ENCODE peak calls at places on chromosomes 11 and 22, in nine cellular contexts. V is GM23338, X is sigmoid colon, B is Panc1, D is K562, R is transverse colon, Z is stomach, M is suprapubic skin, H is prostate gland. K is an unnamed sample.

GRCh38 chr11:36362902-36363301 is 66.8 kb downstream of the PRR5L start:
- DNase-seq in B (no peak), M (no peak), Z (no peak), X (no peak), D (no peak), V (no peak), R (no peak), H (no peak), K (no peak)

GRCh38 chr11:43694477-43694876 is 13.9 kb downstream of the HSD17B12 start:
- DNase-seq in X (no peak), M (no peak), R (no peak), H (no peak), B (no peak), D (no peak), Z (no peak), V (no peak), K (no peak)

GRCh38 chr11:128937480-128937879 is 5.2 kb downstream of the TP53AIP1 start:
- DNase-seq in Z (no peak), R (no peak), B (no peak), M (no peak), H (no peak), V (no peak), X (no peak), D (no peak), K (no peak)

GRCh38 chr11:71433648-71434450 is 14.3 kb downstream of the DHCR7 start:
- DNase-seq in Z (peak; percentile 84), R (peak; percentile 72), X (no peak), D (no peak), M (peak; percentile 82), B (no peak), V (no peak), H (peak; percentile 81), K (no peak)

GRCh38 chr22:48973694-48974041 is 854.0 kb downstream of the BRD1 start:
- DNase-seq in B (no peak), H (no peak), M (no peak), X (no peak), Z (no peak), V (no peak), R (no peak), D (no peak), K (peak; percentile 79)

GRCh38 chr11:68682531-68682931 is 1.8 kb upstream of the GAL start:
- DNase-seq in M (no peak), R (no peak), V (no peak), X (peak; percentile 52), B (no peak), D (no peak), H (no peak), Z (no peak), K (no peak)

GRCh38 chr11:126518996-126519351 is 163.5 kb downstream of the ST3GAL4 start:
- DNase-seq in B (no peak), R (no peak), H (no peak), V (no peak), M (no peak), X (peak; percentile 22), Z (no peak), D (no peak), K (no peak)

GRCh38 chr22:21966643-21967516 is 14.2 kb upstream of the PPM1F start:
- DNase-seq in Z (no peak), M (no peak), V (no peak), H (no peak), R (no peak), B (no peak), D (no peak), X (no peak), K (no peak)

GRCh38 chr11:31958086-31958735 is 132.7 kb upstream of the RCN1 start:
- DNase-seq in X (no peak), Z (peak; percentile 60), V (peak; percentile 93), R (peak; percentile 45), M (no peak), H (no peak), B (peak; percentile 27), D (peak; percentile 73), K (peak; percentile 69)

GRCh38 chr11:65526744-65527143 is 1.9 kb downstream of the SCYL1 start:
- DNase-seq in V (no peak), B (no peak), H (no peak), Z (no peak), D (no peak), X (no peak), R (no peak), M (no peak), K (no peak)

GRCh38 chr11:65530157-65530496 is 5.2 kb downstream of the SCYL1 start:
- DNase-seq in R (no peak), B (no peak), H (no peak), D (peak; percentile 10), Z (no peak), M (no peak), X (no peak), V (peak; percentile 57), K (no peak)

GRCh38 chr11:65528819-65529350 is 4.0 kb downstream of the SCYL1 start:
- DNase-seq in X (no peak), B (no peak), D (no peak), H (no peak), R (no peak), M (no peak), V (no peak), Z (no peak), K (no peak)

GRCh38 chr11:65532388-65533064 is 7.6 kb downstream of the SCYL1 start:
- DNase-seq in R (no peak), M (no peak), X (peak; percentile 69), H (no peak), D (peak; percentile 8), V (no peak), B (no peak), Z (no peak), K (no peak)

GRCh38 chr11:65529475-65530156 is 4.7 kb downstream of the SCYL1 start:
- DNase-seq in M (no peak), V (no peak), X (no peak), D (peak; percentile 18), H (no peak), Z (no peak), R (no peak), B (no peak), K (no peak)
- TF ChIP-seq POLR2AphosphoS5 in M (no peak), V (no peak), X (no peak), D (no peak), H (no peak), Z (no peak), R (no peak), B (no peak), K (no peak)

DNA sequence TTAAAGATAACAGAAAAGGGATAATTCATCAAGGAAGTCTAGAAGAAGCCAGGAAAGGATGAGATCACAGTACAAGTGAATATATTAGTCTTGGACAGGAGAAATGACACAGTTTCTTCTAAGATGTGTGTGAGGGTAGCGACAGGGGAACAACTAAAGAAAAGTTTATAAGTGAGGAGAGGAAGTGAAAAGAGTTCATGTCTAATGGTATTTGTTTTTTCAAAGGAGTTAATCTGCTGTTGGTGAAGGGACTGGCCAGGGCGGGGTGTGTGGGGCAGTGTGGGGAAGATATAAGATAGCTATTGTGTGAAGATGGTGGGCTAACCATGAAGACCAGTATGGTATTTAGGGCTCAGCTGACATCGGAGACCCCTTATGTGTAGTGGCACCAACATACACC is 7.6 kb upstream of the PPFIBP2 start:
- DNase-seq in X (no peak), M (no peak), H (no peak), D (no peak), V (no peak), Z (no peak), R (no peak), B (no peak), K (no peak)
- H3K4me3 ChIP-seq in X (no peak overlapping the region), M (no peak overlapping the region), H (no peak overlapping the region), D (no peak overlapping the region), V (no peak overlapping the region), Z (no peak overlapping the region), R (no peak overlapping the region), B (no peak overlapping the region), K (no peak overlapping the region)

GRCh38 chr22:46027219-46028068 is 50.5 kb upstream of the WNT7B start:
- DNase-seq in D (peak; percentile 64), V (peak; percentile 59), B (no peak), Z (peak; percentile 76), H (no peak), R (peak; percentile 85), X (peak; percentile 80), M (peak; percentile 82), K (no peak)
- TF ChIP-seq POLR2AphosphoS5 in D (no peak), V (no peak), B (no peak), Z (peak; percentile 22), H (no peak), R (peak; percentile 44), X (peak; percentile 50), M (peak; percentile 54), K (no peak)

GRCh38 chr22:30695351-30695762 is 683 bp downstream of the OSBP2 start:
- DNase-seq in B (no peak), V (no peak), X (no peak), Z (no peak), H (no peak), M (no peak), D (no peak), R (no peak), K (no peak)

GRCh38 chr22:30695871-30696655 is 1.4 kb downstream of the OSBP2 start:
- DNase-seq in Z (no peak), R (no peak), D (no peak), B (no peak), V (no peak), H (no peak), X (no peak), M (no peak), K (no peak)

GRCh38 chr22:30694171-30694637 is 470 bp upstream of the OSBP2 start:
- DNase-seq in B (no peak), Z (peak; percentile 76), X (peak; percentile 74), H (peak; percentile 66), M (no peak), R (peak; percentile 75), D (no peak), V (peak; percentile 82), K (no peak)

GRCh38 chr22:30697975-30698374 is 3.3 kb downstream of the OSBP2 start:
- DNase-seq in V (no peak), R (no peak), B (no peak), M (no peak), D (peak; percentile 52), Z (no peak), H (no peak), X (peak; percentile 17), K (no peak)

DNA sequence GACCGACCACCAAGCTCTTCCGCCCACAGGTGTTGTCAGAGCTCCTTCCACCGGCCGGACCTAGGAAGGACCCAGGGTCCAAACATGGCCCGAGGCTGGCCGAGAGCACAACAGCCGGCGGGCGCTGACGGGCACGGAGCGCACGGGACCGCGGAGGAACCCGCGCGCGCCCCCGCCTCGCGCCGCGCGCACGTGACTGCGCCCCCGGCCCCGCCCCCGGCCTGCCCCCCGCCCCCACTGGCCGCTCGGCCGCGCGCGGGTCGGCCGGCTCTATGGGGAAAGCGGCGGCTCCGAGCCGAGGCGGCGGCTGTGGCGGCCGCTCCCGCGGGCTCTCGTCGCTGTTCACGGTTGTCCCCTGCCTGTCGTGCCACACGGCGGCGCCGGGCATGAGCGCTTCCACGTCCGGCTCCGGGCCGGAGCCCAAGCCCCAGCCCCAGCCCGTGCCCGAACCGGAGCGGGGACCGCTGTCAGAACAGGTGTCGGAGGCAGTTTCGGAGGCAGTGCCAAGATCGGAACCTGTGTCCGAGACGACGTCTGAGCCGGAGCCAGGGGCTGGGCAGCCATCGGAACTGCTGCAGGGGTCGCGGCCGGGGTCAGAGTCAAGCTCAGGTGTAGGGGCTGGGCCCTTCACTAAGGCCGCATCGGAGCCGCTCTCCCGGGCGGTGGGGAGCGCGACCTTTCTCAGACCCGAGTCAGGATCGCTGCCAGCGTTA is at the start of gene OSBP2:
- DNase-seq in V (peak; percentile 55), M (peak; percentile 65), X (peak; percentile 62), D (peak; percentile 75), Z (peak; percentile 57), H (peak; percentile 24), B (no peak), R (peak; percentile 56), K (no peak)
- H3K4me3 ChIP-seq in V (peak within 1 kb of the TSS; percentile 86), M (peak within 1 kb of the TSS; percentile 69), X (peak within 1 kb of the TSS; percentile 74), D (peak within 1 kb of the TSS; percentile 34), Z (peak within 1 kb of the TSS; percentile 63), H (peak within 1 kb of the TSS; percentile 54), B (peak within 1 kb of the TSS; percentile 54), R (peak within 1 kb of the TSS; percentile 90), K (peak within 1 kb of the TSS; percentile 58)

K was measured in vagina.